ENCODE peak calls at places on chromosomes 5 and 9, in ten cellular contexts. K, L, R, M, V, O, U, Q, I and C are unnamed samples.

GRCh38 chr9:87610200-87611155 is 112.8 kb downstream of the DAPK1 start:
- DNase-seq in O (no peak), L (no peak), I (no peak), M (no peak), R (no peak), V (no peak), K (no peak), Q (no peak), U (no peak), C (no peak)

GRCh38 chr9:123368481-123369153 is 12.6 kb downstream of the CRB2 start:
- DNase-seq in K (no peak), R (no peak), L (no peak), V (no peak), Q (no peak), O (no peak), I (no peak), U (no peak), M (no peak), C (no peak)

GRCh38 chr5:86411596-86411995 is 206.1 kb upstream of the COX7C start:
- DNase-seq in U (no peak), L (no peak), M (no peak), R (no peak), Q (no peak), K (no peak), I (no peak), O (no peak), V (no peak), C (no peak)

GRCh38 chr5:89396262-89396975 is 513.4 kb upstream of the MEF2C start:
- DNase-seq in Q (no peak), U (peak; percentile 6), R (no peak), K (peak; percentile 61), L (no peak), M (peak; percentile 17), V (no peak), O (no peak), I (no peak), C (no peak)

GRCh38 chr9:111483862-111484563 is at the start of gene ECPAS:
- DNase-seq in Q (peak; percentile 38), I (peak; percentile 62), L (peak; percentile 83), R (peak; percentile 79), O (peak; percentile 80), M (peak; percentile 94), K (peak; percentile 71), U (peak; percentile 89), V (peak; percentile 61), C (peak; percentile 82)

GRCh38 chr5:71830626-71831539 is 111.8 kb downstream of the CARTPT start:
- DNase-seq in K (no peak), V (no peak), U (no peak), Q (peak; percentile 47), M (peak; percentile 84), I (no peak), O (peak; percentile 32), L (peak; percentile 86), R (peak; percentile 84), C (peak; percentile 66)

GRCh38 chr5:39256472-39256871 is 37.1 kb upstream of the FYB1 start:
- DNase-seq in Q (no peak), U (peak; percentile 20), R (peak; percentile 54), L (no peak), O (peak; percentile 24), I (no peak), V (no peak), M (peak; percentile 76), K (no peak), C (no peak)

GRCh38 chr5:168651654-168652053 is 72.5 kb upstream of the PANK3 start:
- DNase-seq in L (no peak), V (no peak), U (no peak), I (no peak), O (no peak), R (peak; percentile 71), K (no peak), Q (no peak), M (peak; percentile 85), C (peak; percentile 68)

GRCh38 chr9:126514037-126514821 is 99.5 kb upstream of the LMX1B start:
- DNase-seq in R (peak; percentile 63), Q (peak; percentile 53), V (peak; percentile 49), O (peak; percentile 70), U (peak; percentile 71), M (peak; percentile 92), K (no peak), L (peak; percentile 68), I (peak; percentile 85), C (no peak)

GRCh38 chr9:108270041-108270440 is 585.7 kb downstream of the ACTL7B start:
- DNase-seq in Q (no peak), K (no peak), V (no peak), U (no peak), M (peak; percentile 5), I (no peak), O (no peak), R (no peak), L (no peak), C (no peak)

GRCh38 chr9:122133263-122133983 is 26.2 kb downstream of the NDUFA8 start:
- DNase-seq in R (no peak), I (no peak), Q (no peak), K (no peak), O (no peak), V (no peak), L (no peak), U (no peak), M (no peak), C (no peak)

GRCh38 chr9:14270358-14271077 is 43.4 kb downstream of the NFIB start:
- DNase-seq in U (no peak), I (no peak), M (no peak), Q (no peak), O (no peak), K (no peak), R (no peak), V (no peak), L (no peak), C (no peak)

GRCh38 chr9:36018129-36018528 is 18.6 kb upstream of the RECK start:
- DNase-seq in O (no peak), L (no peak), V (no peak), I (no peak), R (no peak), U (no peak), K (no peak), Q (no peak), M (no peak), C (no peak)